ENCODE peak calls at places on chromosomes 2 and 18, in five cellular contexts. W is GM23338, D is small intestine, I is right lobe of liver, B is GM23248. U is an unnamed sample. For H3K4me1, the result is how much of the 10 kb centered on the place peaks cover.

GRCh38 chr2:31234690-31235503 is 945 bp downstream of the EHD3 start:
- DNase-seq in W (no peak), D (no peak), I (no peak), B (no peak), U (no peak)

GRCh38 chr2:121489284-121489683 is 41.4 kb upstream of the RNU4ATAC start:
- DNase-seq in W (no peak), D (no peak), I (peak), B (no peak), U (no peak)

GRCh38 chr2:7953184-7953583 is 728.7 kb upstream of the ID2 start:
- DNase-seq in W (no peak), D (no peak), I (no peak), B (no peak), U (no peak)

GRCh38 chr2:187002242-187002641 is 153.3 kb upstream of the ZSWIM2 start:
- DNase-seq in W (no peak), D (no peak), I (no peak), B (no peak), U (no peak)

GRCh38 chr2:235864311-235864710 is 303.9 kb downstream of the GBX2 start:
- DNase-seq in W (no peak), D (no peak), I (no peak), B (no peak), U (no peak)

GRCh38 chr18:55907352-55908045 is 319.5 kb upstream of the TCF4 start:
- DNase-seq in W (no peak), D (no peak), I (no peak), B (peak), U (no peak)

GRCh38 chr2:96197541-96198255 is 10.9 kb downstream of the STARD7 start:
- DNase-seq in W (no peak), D (peak), I (no peak), B (peak), U (no peak)

GRCh38 chr2:120919771-120920437 is 184.2 kb downstream of the GLI2 start:
- DNase-seq in W (no peak), D (no peak), I (no peak), B (peak), U (no peak)

GRCh38 chr18:69758458-69758857 is 189.2 kb downstream of the CD226 start:
- DNase-seq in W (no peak), D (no peak), I (no peak), B (peak), U (no peak)

GRCh38 chr2:109447251-109447661 is 166.5 kb downstream of the SEPTIN10 start:
- DNase-seq in W (no peak), D (no peak), I (no peak), B (peak), U (no peak)

GRCh38 chr2:47159627-47160026 is 4.5 kb upstream of the STPG4 start:
- DNase-seq in W (no peak), D (no peak), I (no peak), B (no peak), U (no peak)

GRCh38 chr18:46470714-46471113 is 186.3 kb downstream of the LOXHD1 start:
- DNase-seq in W (no peak), D (no peak), I (no peak), B (no peak), U (no peak)

GRCh38 chr2:40168032-40168431 is 283.9 kb downstream of the SLC8A1 start:
- DNase-seq in W (no peak), D (peak), I (no peak), B (no peak), U (no peak)

GRCh38 chr2:31580321-31581117 is at the start of gene SRD5A2:
- DNase-seq in W (peak), D (no peak), I (peak), B (no peak), U (peak)

GRCh38 chr2:191030521-191031154 is 16.7 kb upstream of the STAT1 start:
- DNase-seq in W (peak), D (peak), I (no peak), B (peak), U (no peak)

GRCh38 chr2:235554385-235554784 is 60.5 kb downstream of the AGAP1 start:
- DNase-seq in W (no peak), D (no peak), I (no peak), B (no peak), U (no peak)

GRCh38 chr18:11091746-11092145 is 57.6 kb downstream of the PIEZO2 start:
- DNase-seq in W (no peak), D (no peak), I (no peak), B (no peak), U (no peak)

GRCh38 chr2:148524519-148524919 is 120.0 kb upstream of the EPC2 start:
- DNase-seq in W (no peak), D (no peak), I (no peak), B (no peak), U (no peak)

GRCh38 chr2:219697811-219698683 is 70.6 kb downstream of the SLC4A3 start:
- DNase-seq in W (no peak), D (no peak), I (no peak), B (no peak), U (no peak)

GRCh38 chr2:45069711-45070664 is 60.7 kb upstream of the SIX2 start:
- DNase-seq in W (peak), D (no peak), I (no peak), B (no peak), U (no peak)

GRCh38 chr2:185980944-185981343 is 242.3 kb downstream of the FSIP2 start:
- DNase-seq in W (no peak), D (no peak), I (no peak), B (no peak), U (no peak)

GRCh38 chr18:57091231-57091630 is 55.7 kb upstream of the BOD1L2 start:
- DNase-seq in W (no peak), D (no peak), I (no peak), B (no peak), U (no peak)

GRCh38 chr18:32091724-32092421 is at the start of gene RNF138:
- DNase-seq in W (peak), D (peak), I (peak), B (peak), U (no peak)

DNA sequence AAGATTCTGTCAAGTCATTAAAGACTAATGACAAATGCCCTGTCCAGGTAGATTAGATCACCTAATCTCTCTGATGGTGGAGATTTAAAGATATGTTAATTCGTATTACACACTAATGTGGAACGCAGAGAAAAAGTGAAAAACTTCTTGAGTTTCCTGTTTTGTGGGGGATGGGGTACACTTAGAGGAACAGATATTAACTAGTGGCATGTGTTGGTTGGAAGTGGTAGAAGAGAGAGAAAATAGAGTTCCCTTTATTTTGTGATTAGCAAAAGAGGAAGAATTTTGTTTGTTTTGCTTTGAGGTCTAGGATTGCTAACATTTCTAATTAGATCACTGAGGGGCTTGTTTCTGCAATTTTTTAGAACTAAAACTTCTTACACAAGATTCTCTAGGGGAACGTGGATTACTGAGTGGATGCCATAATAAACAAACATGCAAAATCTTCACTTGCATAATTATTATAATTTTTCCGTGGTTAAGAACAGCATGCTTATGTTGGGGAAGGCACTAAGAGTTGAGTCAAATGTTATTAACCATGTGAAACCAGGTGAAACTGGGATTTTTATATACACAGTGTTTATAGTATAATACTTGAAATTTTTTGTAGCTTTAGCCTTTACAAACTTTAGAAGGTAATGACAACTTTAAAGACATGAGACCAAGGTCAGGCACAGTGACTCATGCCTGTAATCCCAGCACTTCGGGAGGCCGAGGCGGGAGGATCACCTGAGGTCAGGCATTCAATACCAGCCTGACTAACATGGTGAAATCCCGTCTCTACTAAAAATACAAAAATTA is 97.4 kb upstream of the STK17B start:
- DNase-seq in W (no peak), D (peak), I (no peak), B (no peak), U (no peak)
- H3K4me3 ChIP-seq in W (no peak), D (no peak), I (no peak), B (no peak), U (no peak)

GRCh38 chr2:20501974-20502373 is 55.1 kb downstream of the RHOB start:
- DNase-seq in W (no peak), D (no peak), I (no peak), B (peak), U (no peak)
- H3K27ac ChIP-seq in W (no peak), D (no peak), I (no peak), B (peak), U (no peak)

DNA sequence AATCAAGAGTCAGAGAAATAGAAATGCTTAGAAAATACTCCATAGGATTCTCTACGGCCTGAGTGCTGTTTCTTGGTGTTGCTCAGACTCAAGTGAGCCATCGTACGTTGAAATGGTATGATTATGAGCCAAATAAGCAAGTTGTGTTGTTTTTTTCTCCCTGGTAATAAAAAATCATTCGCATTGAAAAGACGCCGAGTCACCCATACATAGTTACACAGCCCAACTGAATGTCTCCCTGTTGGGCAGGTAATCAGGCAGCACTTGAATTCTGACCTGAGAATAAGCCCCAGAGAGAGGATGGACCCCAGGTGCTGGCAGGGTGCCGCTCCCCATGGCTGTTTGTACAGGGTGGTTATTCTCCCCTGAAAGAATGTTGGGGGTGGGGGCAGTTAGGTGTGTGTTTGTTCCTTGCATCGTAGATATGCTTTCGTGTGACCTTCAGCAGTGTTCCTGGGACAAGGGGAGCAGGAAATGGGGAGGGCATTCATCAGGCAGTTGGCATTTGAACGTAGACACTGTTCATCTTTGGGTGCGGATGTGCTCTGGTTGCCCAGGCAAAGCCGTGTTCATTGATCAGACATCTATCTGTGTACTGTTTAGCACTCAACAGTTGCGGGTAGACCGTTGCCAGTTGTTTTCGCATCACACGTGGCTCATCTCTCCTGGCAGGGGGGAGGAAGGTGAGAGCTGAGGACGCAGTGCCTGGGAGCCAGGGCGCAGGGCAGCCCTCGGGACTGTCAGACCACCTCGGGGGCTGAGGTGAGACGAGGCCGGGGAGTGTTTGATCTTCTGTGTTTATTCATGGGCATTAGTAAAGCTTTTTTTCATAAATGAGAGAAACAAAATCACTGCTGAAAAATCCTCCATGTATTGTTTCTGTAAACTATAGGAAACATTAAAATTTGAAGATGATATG is 27.3 kb downstream of the MTCL1 start:
- DNase-seq in W (peak), D (no peak), I (no peak), B (no peak), U (no peak)
- H3K4me1 ChIP-seq in W (under half), D (under half), I (under half), B (under half), U (under half)

DNA sequence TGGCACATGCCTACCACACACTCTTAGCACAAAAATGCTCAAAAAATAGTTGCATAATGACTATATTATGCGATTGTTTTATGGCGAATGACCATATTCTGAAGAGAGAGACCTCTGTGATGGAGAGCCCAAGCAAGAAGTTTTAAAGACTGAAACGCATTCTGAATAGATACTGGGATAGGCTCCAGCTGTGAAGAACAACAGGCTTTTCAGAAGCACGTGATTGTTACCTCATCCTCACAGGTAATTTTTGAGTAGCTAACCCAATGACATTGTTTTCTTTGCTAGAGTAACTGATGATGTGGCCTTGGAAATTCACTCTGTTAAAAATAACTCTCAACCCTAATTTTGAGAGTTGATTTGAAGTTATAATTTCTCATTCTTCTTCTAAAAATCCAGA is 2.0 kb upstream of the DDX18 start:
- DNase-seq in W (peak), D (no peak), I (no peak), B (no peak), U (no peak)
- H3K4me3 ChIP-seq in W (no peak), D (no peak), I (no peak), B (no peak), U (no peak)

GRCh38 chr2:28342081-28342967 is 50.3 kb upstream of the FOSL2 start:
- DNase-seq in W (no peak), D (no peak), I (peak), B (peak), U (no peak)
- H3K27ac ChIP-seq in W (no peak), D (peak), I (peak), B (peak), U (no peak)